ENCODE peak calls at places on chromosomes 11 and 22, in four cellular contexts. One of them, this sample, is unnamed.
A peak's percentile ranks its signal among the peaks of the same experiment; 100 is the strongest.

GRCh38 chr22:31742115-31742514 is 7.8 kb downstream of the PRR14L start:
- DNase-seq in Panc1: no peak
- DNase-seq in lower lobe of right lung: no peak
- DNase-seq in A549: no peak
- DNase-seq in this sample: no peak

GRCh38 chr22:26462051-26462450 is 21.5 kb downstream of the HPS4 start:
- DNase-seq in A549: no peak
- DNase-seq in lower lobe of right lung: no peak
- DNase-seq in Panc1: no peak
- DNase-seq in this sample: no peak

GRCh38 chr11:5808500-5809121 is at the start of gene OR52N2:
- DNase-seq in lower lobe of right lung: peak; percentile 59
- DNase-seq in A549: peak; percentile 20
- DNase-seq in Panc1: peak; percentile 76
- DNase-seq in this sample: peak; percentile 73

GRCh38 chr11:82874646-82875523 is 25.3 kb downstream of the PRCP start:
- DNase-seq in lower lobe of right lung: no peak
- DNase-seq in Panc1: no peak
- DNase-seq in A549: no peak
- DNase-seq in this sample: no peak

GRCh38 chr22:44219101-44219870 is 38.6 kb downstream of the PARVG start:
- DNase-seq in lower lobe of right lung: no peak
- DNase-seq in A549: no peak
- DNase-seq in Panc1: no peak
- DNase-seq in this sample: no peak

GRCh38 chr22:28025333-28025732 is 106.3 kb upstream of the PITPNB start:
- DNase-seq in A549: no peak
- DNase-seq in lower lobe of right lung: no peak
- DNase-seq in Panc1: no peak
- DNase-seq in this sample: no peak

GRCh38 chr22:46391486-46392136 is 56.1 kb downstream of the TRMU start:
- DNase-seq in lower lobe of right lung: no peak
- DNase-seq in A549: no peak
- DNase-seq in Panc1: no peak
- DNase-seq in this sample: no peak

GRCh38 chr11:69335010-69335409 is 41.1 kb downstream of the MYEOV start:
- DNase-seq in lower lobe of right lung: no peak
- DNase-seq in A549: no peak
- DNase-seq in Panc1: no peak
- DNase-seq in this sample: no peak

GRCh38 chr11:833849-834311 is 1.1 kb downstream of the CD151 start:
- DNase-seq in Panc1: no peak
- DNase-seq in A549: no peak
- DNase-seq in lower lobe of right lung: no peak
- DNase-seq in this sample: peak; percentile 56

GRCh38 chr11:71068963-71069362 is 183.4 kb downstream of the SHANK2 start:
- DNase-seq in lower lobe of right lung: no peak
- DNase-seq in A549: no peak
- DNase-seq in Panc1: no peak
- DNase-seq in this sample: no peak

GRCh38 chr11:102214623-102215022 is 102.7 kb upstream of the BIRC3 start:
- DNase-seq in A549: no peak
- DNase-seq in lower lobe of right lung: no peak
- DNase-seq in Panc1: no peak
- DNase-seq in this sample: no peak

GRCh38 chr11:36899796-36900195 is 301.8 kb upstream of the RAG2 start:
- DNase-seq in Panc1: no peak
- DNase-seq in A549: no peak
- DNase-seq in lower lobe of right lung: no peak
- DNase-seq in this sample: no peak

GRCh38 chr11:111063711-111064110 is 181.8 kb upstream of the POU2AF2 start:
- DNase-seq in lower lobe of right lung: no peak
- DNase-seq in A549: no peak
- DNase-seq in Panc1: no peak
- DNase-seq in this sample: no peak

GRCh38 chr22:46220921-46221320 is 29.2 kb downstream of the CDPF1 start:
- DNase-seq in A549: no peak
- DNase-seq in Panc1: no peak
- DNase-seq in lower lobe of right lung: no peak
- DNase-seq in this sample: no peak

GRCh38 chr22:32830473-32830872 is 29.0 kb downstream of the TIMP3 start:
- DNase-seq in A549: no peak
- DNase-seq in Panc1: no peak
- DNase-seq in lower lobe of right lung: no peak
- DNase-seq in this sample: no peak

GRCh38 chr11:131600591-131600990 is 230.2 kb downstream of the NTM start:
- DNase-seq in Panc1: no peak
- DNase-seq in A549: no peak
- DNase-seq in lower lobe of right lung: no peak
- DNase-seq in this sample: no peak

GRCh38 chr11:126823271-126823670 is 177.3 kb downstream of the KIRREL3 start:
- DNase-seq in A549: no peak
- DNase-seq in lower lobe of right lung: no peak
- DNase-seq in Panc1: no peak
- DNase-seq in this sample: no peak

GRCh38 chr11:28674432-28675076 is 566.4 kb downstream of the METTL15 start:
- DNase-seq in lower lobe of right lung: no peak
- DNase-seq in Panc1: no peak
- DNase-seq in A549: no peak
- DNase-seq in this sample: no peak

GRCh38 chr11:134173296-134173695 is 50.5 kb downstream of the NCAPD3 start:
- DNase-seq in A549: no peak
- DNase-seq in Panc1: no peak
- DNase-seq in lower lobe of right lung: no peak
- DNase-seq in this sample: no peak

GRCh38 chr11:6206456-6207180 is 1.3 kb downstream of the C11orf42 start:
- DNase-seq in lower lobe of right lung: no peak
- DNase-seq in A549: no peak
- DNase-seq in Panc1: no peak
- DNase-seq in this sample: no peak

GRCh38 chr11:61297341-61297740 is 2.2 kb upstream of the VWCE start:
- DNase-seq in Panc1: no peak
- DNase-seq in lower lobe of right lung: no peak
- DNase-seq in A549: no peak
- DNase-seq in this sample: no peak

GRCh38 chr11:95301497-95301896 is 70.5 kb upstream of the SESN3 start:
- DNase-seq in lower lobe of right lung: peak; percentile 53
- DNase-seq in A549: no peak
- DNase-seq in Panc1: no peak
- DNase-seq in this sample: no peak

GRCh38 chr22:39947488-39948216 is 12.5 kb upstream of the TMA7B start:
- DNase-seq in A549: no peak
- DNase-seq in lower lobe of right lung: peak; percentile 78
- DNase-seq in Panc1: no peak
- DNase-seq in this sample: no peak

GRCh38 chr11:117356126-117356761 is 28.6 kb downstream of the CEP164 start:
- DNase-seq in A549: no peak
- DNase-seq in Panc1: no peak
- DNase-seq in lower lobe of right lung: no peak
- DNase-seq in this sample: no peak

GRCh38 chr11:79076526-79077115 is 364.2 kb downstream of the TENM4 start:
- DNase-seq in A549: peak; percentile 35
- DNase-seq in lower lobe of right lung: peak; percentile 62
- DNase-seq in Panc1: no peak
- DNase-seq in this sample: peak; percentile 47

GRCh38 chr11:58688779-58689503 is 42.8 kb downstream of the GLYAT start:
- DNase-seq in A549: no peak
- DNase-seq in Panc1: no peak
- DNase-seq in lower lobe of right lung: no peak
- DNase-seq in this sample: no peak

GRCh38 chr11:105181100-105181499 is 41.5 kb upstream of the CARD18 start:
- DNase-seq in Panc1: no peak
- DNase-seq in lower lobe of right lung: no peak
- DNase-seq in A549: no peak
- DNase-seq in this sample: no peak

GRCh38 chr11:7020183-7020917 is at the start of the genes NLRP14 and ZNF214:
- DNase-seq in A549: peak; percentile 91
- DNase-seq in Panc1: peak; percentile 90
- DNase-seq in lower lobe of right lung: peak; percentile 94
- DNase-seq in this sample: peak; percentile 94

GRCh38 chr11:71247551-71248250 is 4.7 kb downstream of the SHANK2 start:
- DNase-seq in lower lobe of right lung: no peak
- DNase-seq in A549: no peak
- DNase-seq in Panc1: no peak
- DNase-seq in this sample: no peak

GRCh38 chr11:102293873-102294601 is 23.2 kb upstream of the BIRC3 start:
- DNase-seq in Panc1: peak; percentile 69
- DNase-seq in lower lobe of right lung: no peak
- DNase-seq in A549: no peak
- DNase-seq in this sample: no peak

GRCh38 chr11:24453129-24453723 is 43.6 kb upstream of the LUZP2 start:
- DNase-seq in A549: no peak
- DNase-seq in lower lobe of right lung: no peak
- DNase-seq in Panc1: no peak
- DNase-seq in this sample: no peak

GRCh38 chr11:70885721-70886305 is 366.6 kb downstream of the SHANK2 start:
- DNase-seq in lower lobe of right lung: no peak
- DNase-seq in A549: no peak
- DNase-seq in Panc1: no peak
- DNase-seq in this sample: no peak

GRCh38 chr11:57321996-57322880 is 2.5 kb downstream of the TNKS1BP1 start:
- DNase-seq in Panc1: no peak
- DNase-seq in lower lobe of right lung: peak; percentile 92
- DNase-seq in A549: peak; percentile 99
- DNase-seq in this sample: peak; percentile 90

GRCh38 chr11:35174666-35175065 is 35.7 kb downstream of the CD44 start:
- DNase-seq in A549: no peak
- DNase-seq in Panc1: no peak
- DNase-seq in lower lobe of right lung: no peak
- DNase-seq in this sample: no peak

GRCh38 chr11:110173775-110174644 is 80.8 kb downstream of the ZC3H12C start:
- DNase-seq in Panc1: no peak
- DNase-seq in lower lobe of right lung: peak; percentile 78
- DNase-seq in A549: peak; percentile 51
- DNase-seq in this sample: peak; percentile 79

GRCh38 chr11:36469881-36470802 is 39.9 kb downstream of the TRAF6 start:
- DNase-seq in A549: no peak
- DNase-seq in lower lobe of right lung: no peak
- DNase-seq in Panc1: no peak
- DNase-seq in this sample: no peak

GRCh38 chr22:38148252-38148651 is 33.4 kb downstream of the PLA2G6 start:
- DNase-seq in Panc1: no peak
- DNase-seq in A549: no peak
- DNase-seq in lower lobe of right lung: no peak
- DNase-seq in this sample: no peak

GRCh38 chr22:41681616-41682015 is 7.1 kb downstream of the SNU13 start:
- DNase-seq in lower lobe of right lung: no peak
- DNase-seq in Panc1: no peak
- DNase-seq in A549: no peak
- DNase-seq in this sample: no peak

GRCh38 chr22:44277404-44278135 is 35.2 kb downstream of the SHISAL1 start:
- DNase-seq in Panc1: no peak
- DNase-seq in A549: no peak
- DNase-seq in lower lobe of right lung: peak; percentile 11
- DNase-seq in this sample: no peak

GRCh38 chr11:124900464-124900863 is 2.8 kb upstream of the ROBO4 start:
- DNase-seq in Panc1: no peak
- DNase-seq in lower lobe of right lung: no peak
- DNase-seq in A549: peak; percentile 41
- DNase-seq in this sample: no peak
- H3K4me3 ChIP-seq in Panc1: no peak overlapping the region
- H3K4me3 ChIP-seq in lower lobe of right lung: no peak overlapping the region
- H3K4me3 ChIP-seq in A549: no peak overlapping the region
- H3K4me3 ChIP-seq in this sample: no peak overlapping the region

GRCh38 chr11:119484741-119485605 is 62.0 kb upstream of the THY1 start:
- DNase-seq in A549: no peak
- DNase-seq in Panc1: no peak
- DNase-seq in lower lobe of right lung: no peak
- DNase-seq in this sample: no peak
- TF ChIP-seq CTCF in A549: no peak
- TF ChIP-seq CTCF in Panc1: peak; percentile 34
- TF ChIP-seq CTCF in lower lobe of right lung: no peak
- TF ChIP-seq CTCF in this sample: no peak

DNA sequence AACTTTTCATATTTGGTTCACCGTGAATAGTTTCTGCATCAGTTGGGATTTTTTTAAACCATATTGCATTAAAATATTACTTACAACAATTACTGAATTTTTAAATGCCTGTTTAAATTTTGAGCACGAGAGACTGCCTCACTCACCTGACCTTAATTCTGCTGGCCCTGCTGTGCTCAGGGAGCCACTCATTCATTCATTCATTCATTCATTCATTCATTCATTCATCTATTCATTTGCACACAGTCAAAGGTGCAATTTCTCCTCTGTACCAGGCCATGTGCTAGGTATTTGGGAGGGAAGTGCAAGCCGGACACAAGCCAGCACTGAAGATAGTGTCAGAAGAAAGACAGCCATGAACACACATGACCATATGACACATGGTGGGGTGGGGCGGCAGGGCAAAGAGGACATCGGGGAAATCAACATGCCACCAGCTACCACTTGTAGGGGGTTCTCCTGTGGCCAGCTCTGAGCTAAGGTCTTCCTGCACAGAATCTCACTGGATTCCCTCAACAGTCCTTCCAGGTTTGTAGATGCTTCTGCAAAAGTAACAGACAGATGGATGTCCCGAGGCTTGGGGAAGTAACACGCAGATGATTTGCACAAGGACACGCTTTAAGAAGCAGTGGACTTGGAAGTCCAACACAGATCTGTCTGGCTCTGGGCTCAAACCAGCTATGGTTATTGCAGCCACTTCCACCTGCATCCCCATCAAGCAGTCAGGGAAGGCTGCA is 566 bp upstream of the CSF2RB start:
- DNase-seq in Panc1: no peak
- DNase-seq in A549: no peak
- DNase-seq in lower lobe of right lung: no peak
- DNase-seq in this sample: no peak
- H3K4me3 ChIP-seq in Panc1: no peak overlapping the region
- H3K4me3 ChIP-seq in A549: no peak overlapping the region
- H3K4me3 ChIP-seq in lower lobe of right lung: peak overlapping the region; percentile 53
- H3K4me3 ChIP-seq in this sample: no peak overlapping the region

DNA sequence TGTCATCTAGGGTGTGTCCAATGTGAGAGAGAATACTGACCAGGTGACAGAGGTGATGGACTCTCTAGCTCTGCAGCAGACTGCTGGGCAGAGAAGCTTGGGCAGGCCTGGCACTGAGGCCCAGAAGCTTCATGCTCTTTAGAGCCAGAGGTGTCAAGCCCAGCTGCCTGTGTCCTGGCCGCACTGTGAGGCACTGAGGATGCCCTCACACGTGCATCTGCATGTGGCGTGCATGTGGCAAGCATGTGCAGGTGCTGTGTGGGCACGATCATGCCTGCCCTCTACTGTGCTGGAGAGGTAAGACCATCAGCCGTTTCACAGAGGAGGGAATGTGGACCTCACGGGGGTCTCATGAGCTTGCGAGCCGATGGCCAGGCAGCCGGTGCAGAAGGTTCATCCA is 15.8 kb upstream of the TXNRD2 start:
- DNase-seq in A549: no peak
- DNase-seq in lower lobe of right lung: peak; percentile 44
- DNase-seq in Panc1: no peak
- DNase-seq in this sample: no peak
- TF ChIP-seq CTCF in A549: no peak
- TF ChIP-seq CTCF in lower lobe of right lung: no peak
- TF ChIP-seq CTCF in Panc1: peak; percentile 10
- TF ChIP-seq CTCF in this sample: no peak

This sample was measured in transverse colon.